ENCODE peak calls at places on chromosomes 2 and 18, in nine cellular contexts. E is Calu3; M is AG09319; C is foreskin fibroblast; L is progenitor cell of endocrine pancreas; Z is uterus; A is effector memory CD8-positive, alpha-beta T cell; D is HT1080; G is RWPE1. U is an unnamed sample.

GRCh38 chr2:191115391-191115790 is 35.4 kb downstream of the STAT4 start:
- DNase-seq in G (peak; percentile 4), D (peak; percentile 80), E (no peak), C (no peak), Z (no peak), A (peak; percentile 58), L (no peak), M (no peak), U (no peak)

GRCh38 chr2:161206491-161207032 is 46.3 kb downstream of the TANK start:
- DNase-seq in M (no peak), A (no peak), C (no peak), L (no peak), E (no peak), G (no peak), D (no peak), Z (no peak), U (no peak)

GRCh38 chr2:150204449-150204848 is 283.0 kb downstream of the RND3 start:
- DNase-seq in D (peak; percentile 7), M (peak; percentile 52), C (peak; percentile 89), G (no peak), A (no peak), L (no peak), E (no peak), Z (no peak), U (no peak)

GRCh38 chr18:11119550-11119949 is 29.8 kb downstream of the PIEZO2 start:
- DNase-seq in L (no peak), E (no peak), Z (no peak), D (no peak), G (no peak), C (no peak), A (no peak), M (no peak), U (no peak)

GRCh38 chr2:144942516-144943256 is 422.8 kb upstream of the ZEB2 start:
- DNase-seq in A (no peak), L (no peak), G (no peak), D (peak; percentile 61), M (no peak), C (peak; percentile 81), E (peak; percentile 21), Z (no peak), U (no peak)

GRCh38 chr2:52335727-52336126 is 1303.8 kb upstream of the NRXN1 start:
- DNase-seq in L (no peak), A (no peak), C (no peak), E (no peak), D (no peak), M (no peak), Z (no peak), G (no peak), U (no peak)

GRCh38 chr2:39568561-39569006 is 97.1 kb upstream of the TMEM178A start:
- DNase-seq in D (peak; percentile 86), M (peak; percentile 12), G (peak; percentile 77), A (no peak), E (no peak), L (no peak), C (peak; percentile 81), Z (no peak), U (no peak)

GRCh38 chr2:237616373-237617304 is 10.7 kb upstream of the LRRFIP1 start:
- DNase-seq in M (peak; percentile 25), C (peak; percentile 88), A (no peak), Z (no peak), G (no peak), L (no peak), E (no peak), D (peak; percentile 77), U (no peak)

GRCh38 chr18:6950641-6951040 is 167.0 kb downstream of the LAMA1 start:
- DNase-seq in E (no peak), C (no peak), Z (no peak), L (no peak), G (no peak), A (no peak), D (no peak), M (no peak), U (no peak)

U was measured in naive thymus-derived CD8-positive, alpha-beta T cell.